ENCODE peak calls at places on chromosomes 6 and 20, in seven cellular contexts. S is upper lobe of left lung, J is heart left ventricle, M is IMR-90, A is HCT116, R is gastrocnemius medialis, Y is A549. B is an unnamed sample.

GRCh38 chr6:139198529-139199303 is 63.8 kb downstream of the HECA start:
- ATAC-seq in A (no peak), S (no peak), Y (no peak), M (no peak), R (no peak), J (no peak), B (no peak)

GRCh38 chr20:37352611-37352980 is 6.7 kb downstream of the SRC start:
- ATAC-seq in M (no peak), A (no peak), R (no peak), S (no peak), Y (no peak), J (no peak), B (no peak)

GRCh38 chr20:62063981-62064787 is 1.5 kb downstream of the TAF4 start:
- ATAC-seq in R (no peak), M (no peak), Y (no peak), S (peak; percentile 1), A (no peak), J (peak; percentile 74), B (no peak)

GRCh38 chr6:100346828-100347227 is 117.9 kb downstream of the SIM1 start:
- ATAC-seq in S (no peak), R (no peak), J (no peak), Y (no peak), A (no peak), M (peak; percentile 31), B (no peak)

GRCh38 chr20:23160536-23161243 is 74.6 kb upstream of the CD93 start:
- ATAC-seq in A (no peak), Y (no peak), M (no peak), J (peak; percentile 32), S (no peak), R (no peak), B (no peak)

GRCh38 chr6:125612400-125612846 is 137.0 kb upstream of the HEY2 start:
- ATAC-seq in S (no peak), A (no peak), M (no peak), R (no peak), J (no peak), Y (no peak), B (no peak)

GRCh38 chr20:45426621-45427020 is 10.7 kb downstream of the PIGT start:
- ATAC-seq in Y (no peak), R (no peak), S (peak; percentile 36), J (peak; percentile 23), A (no peak), M (no peak), B (peak; percentile 41)

GRCh38 chr6:73558624-73559398 is 38.0 kb upstream of the EEF1A1 start:
- ATAC-seq in M (no peak), Y (no peak), S (no peak), A (peak; percentile 43), J (no peak), R (no peak), B (no peak)

GRCh38 chr20:51801220-51801991 is 915 bp downstream of the SALL4 start:
- ATAC-seq in S (peak; percentile 20), Y (peak; percentile 66), M (peak; percentile 12), R (no peak), J (no peak), A (no peak), B (no peak)

GRCh38 chr6:132812255-132812732 is 2.1 kb upstream of the RPS12 start:
- ATAC-seq in J (no peak), M (no peak), Y (no peak), A (no peak), S (no peak), R (no peak), B (no peak)

GRCh38 chr20:19849341-19850189 is 91.5 kb downstream of the RIN2 start:
- ATAC-seq in Y (no peak), R (peak; percentile 30), S (no peak), J (peak; percentile 75), A (no peak), M (peak; percentile 46), B (peak; percentile 43)

GRCh38 chr6:129696028-129696418 is 14.0 kb downstream of the ARHGAP18 start:
- ATAC-seq in R (no peak), S (no peak), Y (no peak), J (no peak), M (no peak), A (no peak), B (no peak)

GRCh38 chr6:131731224-131731623 is 20.4 kb upstream of the CTAGE9 start:
- ATAC-seq in S (no peak), A (no peak), J (no peak), Y (no peak), R (no peak), M (no peak), B (no peak)

GRCh38 chr6:90268178-90268577 is 28.5 kb downstream of the BACH2 start:
- ATAC-seq in S (no peak), J (no peak), A (no peak), Y (no peak), M (no peak), R (no peak), B (no peak)

GRCh38 chr6:149844480-149844879 is 19.7 kb downstream of the LRP11 start:
- ATAC-seq in S (no peak), R (no peak), J (no peak), Y (no peak), M (no peak), A (no peak), B (no peak)

GRCh38 chr6:37049735-37049989 is 44.2 kb downstream of the FGD2 start:
- ATAC-seq in R (no peak), S (no peak), A (no peak), M (no peak), J (no peak), Y (no peak), B (no peak)

GRCh38 chr6:15308445-15309213 is 62.8 kb downstream of the JARID2 start:
- ATAC-seq in J (peak; percentile 35), R (no peak), A (no peak), M (no peak), Y (no peak), S (no peak), B (no peak)

GRCh38 chr20:4109307-4109564 is 93.9 kb upstream of the RNF24 start:
- ATAC-seq in S (no peak), M (no peak), R (no peak), A (no peak), J (no peak), Y (no peak), B (no peak)

GRCh38 chr6:20102674-20103073 is 109.6 kb downstream of the MBOAT1 start:
- ATAC-seq in A (no peak), M (no peak), J (no peak), R (no peak), S (no peak), Y (no peak), B (no peak)

GRCh38 chr6:70956451-70957283 is at the start of gene B3GAT2:
- ATAC-seq in R (no peak), A (no peak), J (peak; percentile 27), S (peak; percentile 53), M (peak; percentile 52), Y (peak; percentile 57), B (peak; percentile 34)

GRCh38 chr6:123016431-123017110 is 20.5 kb downstream of the CLVS2 start:
- ATAC-seq in M (no peak), S (no peak), R (no peak), Y (no peak), A (no peak), J (no peak), B (no peak)

GRCh38 chr6:151063339-151063738 is 176.4 kb upstream of the AKAP12 start:
- ATAC-seq in J (no peak), Y (no peak), S (peak; percentile 53), M (no peak), A (no peak), R (no peak), B (no peak)

GRCh38 chr6:356828-357251 is 34.7 kb upstream of the IRF4 start:
- ATAC-seq in M (no peak), A (no peak), R (no peak), Y (no peak), S (no peak), J (peak; percentile 47), B (no peak)

GRCh38 chr20:35093245-35093884 is 758 bp upstream of the TRPC4AP start:
- ATAC-seq in Y (peak; percentile 32), M (peak; percentile 5), S (no peak), A (no peak), J (no peak), R (no peak), B (no peak)

GRCh38 chr6:1603708-1604346 is 5.9 kb upstream of the FOXC1 start:
- ATAC-seq in Y (peak; percentile 48), S (peak; percentile 7), J (peak; percentile 24), M (peak; percentile 3), A (peak; percentile 66), R (no peak), B (peak; percentile 13)

DNA sequence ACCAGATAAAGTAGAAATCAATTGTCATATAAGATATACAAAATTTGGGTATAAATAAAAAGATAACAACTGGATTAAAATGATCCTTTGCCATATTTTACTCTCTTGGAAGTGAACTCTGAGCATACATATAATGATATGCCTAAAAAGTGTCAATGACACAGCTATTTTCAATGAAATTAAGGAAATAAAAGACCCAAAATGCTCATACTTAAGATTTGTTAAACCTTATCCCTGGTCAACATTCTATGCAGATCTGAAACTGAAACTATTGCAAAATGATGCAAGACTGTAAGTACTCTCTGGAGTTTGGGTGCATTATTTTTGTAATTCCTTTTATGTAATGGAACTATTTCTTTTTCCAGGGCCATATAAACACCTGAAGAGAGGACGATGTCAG is 119.0 kb upstream of the SGK1 start:
- ATAC-seq in A (no peak), S (peak; percentile 74), Y (no peak), R (peak; percentile 24), J (peak; percentile 50), M (peak; percentile 49), B (no peak)
- TF ChIP-seq POLR2A in A (no peak), S (no peak), Y (no peak), R (no peak), J (no peak), M (no peak), B (no peak)

GRCh38 chr6:83462524-83462923 is 31.7 kb upstream of the ME1 start:
- ATAC-seq in S (no peak), R (no peak), A (no peak), Y (no peak), M (no peak), J (no peak), B (no peak)
- H3K9me3 ChIP-seq in S (no peaks in the 10 kb centered on the region), R (no peaks in the 10 kb centered on the region), A (no peaks in the 10 kb centered on the region), Y (no peaks in the 10 kb centered on the region), M (no peaks in the 10 kb centered on the region), J (no peaks in the 10 kb centered on the region), B (no peaks in the 10 kb centered on the region)

GRCh38 chr20:43442310-43442880 is 15.3 kb upstream of the SRSF6 start:
- ATAC-seq in Y (peak; percentile 81), M (peak; percentile 66), R (no peak), J (no peak), S (no peak), A (peak; percentile 46), B (no peak)
- TF ChIP-seq CTCF in Y (no peak), M (peak; percentile 24), R (no peak), J (no peak), S (no peak), A (peak; percentile 22), B (no peak)

GRCh38 chr6:11231564-11232176 is 798 bp downstream of the NEDD9 start:
- ATAC-seq in A (no peak), J (peak; percentile 59), S (peak; percentile 5), M (peak; percentile 74), R (no peak), Y (peak; percentile 80), B (peak; percentile 62)

GRCh38 chr6:11232968-11233626 is 629 bp upstream of the NEDD9 start:
- ATAC-seq in A (peak; percentile 5), Y (peak; percentile 8), R (peak; percentile 23), M (peak; percentile 1), S (peak; percentile 5), J (peak; percentile 3), B (peak; percentile 2)

GRCh38 chr6:11233936-11234573 is 1.6 kb upstream of the NEDD9 start:
- ATAC-seq in Y (no peak), A (no peak), S (no peak), M (no peak), J (no peak), R (no peak), B (no peak)

GRCh38 chr6:11231108-11231463 is 1.4 kb downstream of the NEDD9 start:
- ATAC-seq in S (no peak), M (no peak), R (no peak), Y (no peak), A (no peak), J (no peak), B (no peak)

GRCh38 chr6:11232177-11232967 is at the start of gene NEDD9:
- ATAC-seq in M (peak; percentile 98), A (peak; percentile 100), S (peak; percentile 96), J (peak; percentile 98), Y (peak; percentile 94), R (peak; percentile 97), B (peak; percentile 97)
- TF ChIP-seq POLR2A in M (peak; percentile 98), A (no peak), S (peak; percentile 64), J (peak; percentile 91), Y (peak; percentile 85), R (peak; percentile 80), B (peak; percentile 87)